ENCODE peak calls at places on chromosomes 12 and 14, in five cellular contexts. One of them, this sample, is unnamed.

GRCh38 chr12:6550294-6551062 is 5.4 kb downstream of the IFFO1 start:
- DNase-seq in naive thymus-derived CD8-positive, alpha-beta T cell: no peak
- DNase-seq in SK-N-SH: no peak
- DNase-seq in fibroblast of lung: no peak
- DNase-seq in RCC 7860: no peak
- DNase-seq in this sample: no peak

GRCh38 chr14:57883061-57883460 is 17.2 kb upstream of the SLC35F4 start:
- DNase-seq in naive thymus-derived CD8-positive, alpha-beta T cell: no peak
- DNase-seq in SK-N-SH: no peak
- DNase-seq in fibroblast of lung: no peak
- DNase-seq in RCC 7860: no peak
- DNase-seq in this sample: no peak

GRCh38 chr14:77889971-77890442 is 90.1 kb downstream of the ADCK1 start:
- DNase-seq in naive thymus-derived CD8-positive, alpha-beta T cell: no peak
- DNase-seq in SK-N-SH: no peak
- DNase-seq in fibroblast of lung: peak; percentile 93
- DNase-seq in RCC 7860: no peak
- DNase-seq in this sample: no peak

GRCh38 chr14:95015046-95015445 is 142.3 kb downstream of the DICER1 start:
- DNase-seq in naive thymus-derived CD8-positive, alpha-beta T cell: no peak
- DNase-seq in SK-N-SH: no peak
- DNase-seq in fibroblast of lung: no peak
- DNase-seq in RCC 7860: no peak
- DNase-seq in this sample: no peak

GRCh38 chr14:72643317-72643801 is 250.5 kb downstream of the DPF3 start:
- DNase-seq in naive thymus-derived CD8-positive, alpha-beta T cell: no peak
- DNase-seq in SK-N-SH: no peak
- DNase-seq in fibroblast of lung: peak; percentile 100
- DNase-seq in RCC 7860: peak; percentile 80
- DNase-seq in this sample: peak; percentile 55

GRCh38 chr14:34231626-34232025 is 230.4 kb downstream of the SPTSSA start:
- DNase-seq in naive thymus-derived CD8-positive, alpha-beta T cell: no peak
- DNase-seq in SK-N-SH: no peak
- DNase-seq in fibroblast of lung: peak; percentile 69
- DNase-seq in RCC 7860: no peak
- DNase-seq in this sample: no peak

GRCh38 chr12:72144553-72144952 is 127.6 kb upstream of the TRHDE start:
- DNase-seq in naive thymus-derived CD8-positive, alpha-beta T cell: no peak
- DNase-seq in SK-N-SH: no peak
- DNase-seq in fibroblast of lung: no peak
- DNase-seq in RCC 7860: no peak
- DNase-seq in this sample: no peak

GRCh38 chr14:61403411-61403810 is 82.0 kb downstream of the PRKCH start:
- DNase-seq in naive thymus-derived CD8-positive, alpha-beta T cell: peak; percentile 54
- DNase-seq in SK-N-SH: no peak
- DNase-seq in fibroblast of lung: no peak
- DNase-seq in RCC 7860: no peak
- DNase-seq in this sample: no peak

GRCh38 chr14:68181395-68182326 is 362.1 kb downstream of the RAD51B start:
- DNase-seq in naive thymus-derived CD8-positive, alpha-beta T cell: no peak
- DNase-seq in SK-N-SH: no peak
- DNase-seq in fibroblast of lung: peak; percentile 64
- DNase-seq in RCC 7860: peak; percentile 42
- DNase-seq in this sample: no peak

GRCh38 chr12:113115455-113116126 is 20.0 kb downstream of the RASAL1 start:
- DNase-seq in naive thymus-derived CD8-positive, alpha-beta T cell: no peak
- DNase-seq in SK-N-SH: no peak
- DNase-seq in fibroblast of lung: no peak
- DNase-seq in RCC 7860: no peak
- DNase-seq in this sample: no peak

This sample was measured in BE2C.